ENCODE peak calls at places on chromosomes 16 and 17, in six cellular contexts. X, Z, T, G, E and Q are unnamed samples.

GRCh38 chr16:12245088-12245922 is 268.8 kb downstream of the SNX29 start:
- DNase-seq in X (no peak), Z (no peak), T (no peak), G (no peak), E (no peak), Q (no peak)

GRCh38 chr17:9021985-9022552 is 759 bp downstream of the NTN1 start:
- DNase-seq in X (peak; percentile 71), Z (peak; percentile 24), T (peak; percentile 53), G (no peak), E (no peak), Q (no peak)

GRCh38 chr17:13001991-13002615 is 15.7 kb downstream of the ELAC2 start:
- DNase-seq in X (no peak), Z (no peak), T (no peak), G (no peak), E (no peak), Q (no peak)

GRCh38 chr16:84811529-84811928 is 8.3 kb upstream of the CRISPLD2 start:
- DNase-seq in X (no peak), Z (no peak), T (no peak), G (no peak), E (no peak), Q (no peak)

GRCh38 chr16:23948949-23949392 is 113.2 kb downstream of the PRKCB start:
- DNase-seq in X (no peak), Z (no peak), T (no peak), G (no peak), E (peak; percentile 77), Q (no peak)

GRCh38 chr17:50961282-50962220 is 95.4 kb upstream of the TOB1 start:
- DNase-seq in X (no peak), Z (no peak), T (no peak), G (no peak), E (no peak), Q (no peak)

GRCh38 chr17:17822189-17822978 is 14.4 kb downstream of the SREBF1 start:
- DNase-seq in X (no peak), Z (no peak), T (no peak), G (peak; percentile 88), E (no peak), Q (no peak)

GRCh38 chr16:72951916-72952315 is 96.0 kb downstream of the ZFHX3 start:
- DNase-seq in X (no peak), Z (no peak), T (no peak), G (no peak), E (no peak), Q (no peak)

GRCh38 chr17:68291836-68292688 is 767 bp downstream of the ARSG start:
- DNase-seq in X (peak; percentile 76), Z (peak; percentile 84), T (no peak), G (peak; percentile 71), E (peak; percentile 95), Q (no peak)

GRCh38 chr16:56988948-56989945 is at the start of gene NLRC5:
- DNase-seq in X (peak; percentile 78), Z (peak; percentile 88), T (peak; percentile 73), G (peak; percentile 85), E (peak; percentile 89), Q (peak; percentile 52)

GRCh38 chr17:70913086-70913485 is 743.8 kb downstream of the KCNJ2 start:
- DNase-seq in X (no peak), Z (no peak), T (no peak), G (no peak), E (no peak), Q (no peak)

GRCh38 chr16:87426423-87427215 is 34.5 kb downstream of the MAP1LC3B start:
- DNase-seq in X (no peak), Z (no peak), T (no peak), G (no peak), E (no peak), Q (no peak)

GRCh38 chr16:12869681-12870427 is 31.5 kb upstream of the SHISA9 start:
- DNase-seq in X (no peak), Z (no peak), T (no peak), G (no peak), E (no peak), Q (no peak)

GRCh38 chr17:17420561-17421269 is 56.1 kb upstream of the MED9 start:
- DNase-seq in X (no peak), Z (peak; percentile 83), T (no peak), G (peak; percentile 93), E (no peak), Q (no peak)

DNA sequence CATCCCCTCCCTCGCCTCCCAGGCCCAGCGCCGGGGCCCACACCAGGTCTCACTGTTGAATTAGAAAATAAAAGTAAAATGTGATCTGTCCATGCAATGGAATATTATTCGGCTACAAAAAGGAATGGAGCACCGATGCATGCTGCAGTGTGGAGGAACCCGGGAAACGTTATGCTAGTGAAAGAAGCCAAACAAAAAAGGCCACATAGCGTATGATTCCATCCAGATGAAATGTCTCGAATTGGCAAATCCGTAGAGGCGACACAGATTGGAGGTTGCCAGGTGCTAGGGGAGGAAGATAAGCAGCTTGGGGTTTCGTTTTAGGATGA is 972 bp upstream of the ADCY9 start:
- DNase-seq in X (no peak), Z (no peak), T (no peak), G (no peak), E (no peak), Q (no peak)
- H3K4me3 ChIP-seq in X (no peak overlapping the region), Z (peak overlapping the region; percentile 53), T (no peak overlapping the region), G (no peak overlapping the region), E (no peak overlapping the region), Q (no peak overlapping the region)

DNA sequence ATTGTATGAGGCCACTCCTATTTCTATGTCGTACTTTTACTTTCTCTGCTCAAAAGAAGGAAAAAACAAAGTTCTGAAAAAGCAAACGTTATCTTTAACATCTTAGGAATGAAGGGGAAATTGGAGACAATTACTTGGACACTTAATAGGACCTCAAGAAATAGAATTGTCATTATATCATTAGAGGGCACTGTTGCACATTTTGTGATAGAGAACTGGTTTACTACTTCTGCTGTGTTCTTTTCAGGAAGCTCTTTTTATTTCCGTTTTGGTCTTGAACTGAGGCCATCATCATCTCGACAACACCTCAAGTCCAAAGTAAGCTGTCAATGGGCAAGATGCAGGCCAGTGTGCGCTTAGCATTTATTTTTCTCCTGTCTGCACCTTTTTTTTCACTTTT is 14.6 kb downstream of the COG4 start:
- DNase-seq in X (no peak), Z (no peak), T (no peak), G (no peak), E (no peak), Q (no peak)
- TF ChIP-seq CTCF in X (peak; percentile 16), Z (peak; percentile 42), T (peak; percentile 4), G (no peak), E (no peak), Q (peak; percentile 7)

GRCh38 chr17:76700290-76700626 is 10.5 kb downstream of the MXRA7 start:
- DNase-seq in X (no peak), Z (no peak), T (no peak), G (no peak), E (no peak), Q (no peak)
- H3K4me3 ChIP-seq in X (no peak overlapping the region), Z (peak overlapping the region; percentile 47), T (no peak overlapping the region), G (peak overlapping the region; percentile 31), E (no peak overlapping the region), Q (no peak overlapping the region)

GRCh38 chr17:72948115-72948514 is 144.4 kb downstream of the SLC39A11 start:
- DNase-seq in X (no peak), Z (no peak), T (no peak), G (no peak), E (no peak), Q (no peak)

GRCh38 chr17:72952220-72952619 is 140.3 kb downstream of the SLC39A11 start:
- DNase-seq in X (no peak), Z (no peak), T (peak; percentile 97), G (no peak), E (no peak), Q (no peak)

GRCh38 chr17:72952641-72953313 is 139.7 kb downstream of the SLC39A11 start:
- DNase-seq in X (peak; percentile 10), Z (no peak), T (peak; percentile 97), G (no peak), E (no peak), Q (no peak)

GRCh38 chr17:72947475-72947874 is 145.0 kb downstream of the SLC39A11 start:
- DNase-seq in X (no peak), Z (no peak), T (no peak), G (no peak), E (no peak), Q (no peak)

GRCh38 chr17:72950236-72950931 is 142.1 kb downstream of the SLC39A11 start:
- DNase-seq in X (no peak), Z (no peak), T (peak; percentile 95), G (no peak), E (no peak), Q (no peak)
- TF ChIP-seq CTCF in X (no peak), Z (no peak), T (peak; percentile 14), G (no peak), E (no peak), Q (no peak)

GRCh38 chr17:1150863-1151685 is 28.7 kb downstream of the ABR start:
- DNase-seq in X (no peak), Z (no peak), T (peak; percentile 50), G (no peak), E (no peak), Q (peak; percentile 92)

GRCh38 chr17:1156864-1157263 is 22.9 kb downstream of the ABR start:
- DNase-seq in X (no peak), Z (no peak), T (no peak), G (no peak), E (no peak), Q (no peak)

GRCh38 chr17:1153795-1154546 is 25.8 kb downstream of the ABR start:
- DNase-seq in X (peak; percentile 24), Z (no peak), T (peak; percentile 43), G (peak; percentile 76), E (no peak), Q (no peak)

GRCh38 chr17:1158879-1159278 is 20.9 kb downstream of the ABR start:
- DNase-seq in X (no peak), Z (no peak), T (no peak), G (no peak), E (no peak), Q (no peak)

GRCh38 chr17:1154704-1155103 is 25.1 kb downstream of the ABR start:
- DNase-seq in X (no peak), Z (no peak), T (no peak), G (no peak), E (no peak), Q (no peak)
- H3K4me3 ChIP-seq in X (no peak overlapping the region), Z (no peak overlapping the region), T (no peak overlapping the region), G (no peak overlapping the region), E (no peak overlapping the region), Q (no peak overlapping the region)

GRCh38 chr17:36856921-36857381 is 80.3 kb upstream of the LHX1 start:
- DNase-seq in X (no peak), Z (no peak), T (no peak), G (no peak), E (no peak), Q (no peak)
- TF ChIP-seq CTCF in X (no peak), Z (no peak), T (no peak), G (no peak), E (no peak), Q (no peak)